ENCODE peak calls at places on chromosome 15, in ten cellular contexts. F, P, C, V, M, U, X, O, T and K are unnamed samples.

GRCh38 chr15:75131269-75131643 is 70.4 kb upstream of the C15orf39 start:
- DNase-seq in P (no peak), V (no peak), X (no peak), U (no peak), F (no peak), T (no peak), O (no peak), M (no peak), C (no peak), K (no peak)

GRCh38 chr15:98855067-98855814 is 152.4 kb downstream of the PGPEP1L start:
- DNase-seq in V (no peak), P (no peak), F (no peak), O (no peak), U (no peak), M (no peak), X (no peak), C (no peak), T (no peak), K (no peak)

GRCh38 chr15:69099976-69100375 is 60.5 kb upstream of the GLCE start:
- DNase-seq in U (no peak), P (no peak), O (no peak), F (no peak), V (no peak), M (no peak), C (no peak), X (no peak), T (no peak), K (no peak)

GRCh38 chr15:89830622-89831021 is 16.0 kb upstream of the ANPEP start:
- DNase-seq in P (no peak), F (no peak), O (no peak), T (no peak), U (no peak), M (no peak), X (no peak), V (no peak), C (no peak), K (no peak)

GRCh38 chr15:91853501-91853967 is at the start of gene SLCO3A1:
- DNase-seq in O (peak), F (peak), C (no peak), M (no peak), U (peak), P (no peak), V (peak), T (no peak), X (peak), K (peak)

GRCh38 chr15:90340345-90340744 is 11.7 kb upstream of the ZNF774 start:
- DNase-seq in P (no peak), M (no peak), X (peak), U (peak), T (no peak), F (peak), C (no peak), V (no peak), O (peak), K (no peak)

GRCh38 chr15:39770748-39771689 is 11.6 kb downstream of the FSIP1 start:
- DNase-seq in V (no peak), C (no peak), T (no peak), F (no peak), X (no peak), O (no peak), P (no peak), M (no peak), U (no peak), K (no peak)

GRCh38 chr15:77822631-77823230 is 190.0 kb upstream of the LINGO1 start:
- DNase-seq in C (no peak), O (no peak), P (no peak), T (no peak), X (no peak), F (no peak), M (no peak), V (no peak), U (no peak), K (no peak)

GRCh38 chr15:70762469-70763119 is 764 bp downstream of the UACA start:
- DNase-seq in U (no peak), X (peak), P (peak), M (no peak), C (peak), O (peak), T (no peak), V (peak), F (peak), K (no peak)

GRCh38 chr15:49830411-49830810 is 209.6 kb downstream of the DTWD1 start:
- DNase-seq in V (no peak), O (no peak), C (no peak), P (no peak), T (no peak), F (peak), M (no peak), U (no peak), X (no peak), K (no peak)

GRCh38 chr15:67839358-67839928 is 402 bp downstream of the RNU6-1 start:
- DNase-seq in V (no peak), O (no peak), P (no peak), M (no peak), X (no peak), T (peak), U (peak), C (no peak), F (no peak), K (no peak)

GRCh38 chr15:78177447-78177873 is 28.3 kb downstream of the IDH3A start:
- DNase-seq in X (peak), O (peak), C (peak), F (peak), P (no peak), U (peak), M (no peak), V (peak), T (no peak), K (no peak)

GRCh38 chr15:41971893-41972340 is 440 bp downstream of the EHD4 start:
- DNase-seq in V (no peak), F (peak), M (no peak), U (no peak), C (peak), T (no peak), X (peak), P (no peak), O (no peak), K (no peak)

GRCh38 chr15:60795889-60796288 is 316.9 kb upstream of the ICE2 start:
- DNase-seq in U (no peak), P (no peak), M (no peak), T (no peak), X (no peak), O (no peak), F (no peak), C (peak), V (no peak), K (no peak)

GRCh38 chr15:94083467-94083991 is 147.8 kb upstream of the MCTP2 start:
- DNase-seq in M (no peak), F (no peak), U (no peak), C (no peak), V (no peak), O (no peak), T (no peak), X (no peak), P (no peak), K (no peak)

GRCh38 chr15:92457642-92458041 is 64.0 kb downstream of the ST8SIA2 start:
- DNase-seq in P (no peak), M (no peak), V (no peak), O (no peak), F (no peak), C (no peak), U (no peak), X (no peak), T (no peak), K (no peak)

GRCh38 chr15:52163321-52164190 is 27.6 kb downstream of the GNB5 start:
- DNase-seq in V (no peak), X (no peak), F (peak), T (no peak), P (no peak), M (no peak), U (peak), O (peak), C (no peak), K (no peak)

GRCh38 chr15:89127054-89127702 is 38.9 kb downstream of the ABHD2 start:
- DNase-seq in F (no peak), X (no peak), V (no peak), C (no peak), U (no peak), M (no peak), O (no peak), P (no peak), T (no peak), K (no peak)

GRCh38 chr15:40425681-40426080 is 15.1 kb upstream of the BAHD1 start:
- DNase-seq in T (no peak), P (no peak), O (no peak), M (no peak), C (no peak), F (no peak), U (no peak), V (no peak), X (no peak), K (no peak)

GRCh38 chr15:89787946-89788345 is 11.8 kb downstream of the MESP2 start:
- DNase-seq in O (no peak), V (no peak), P (no peak), M (no peak), U (no peak), F (no peak), T (no peak), C (no peak), X (no peak), K (no peak)

GRCh38 chr15:29896062-29896461 is 73.8 kb upstream of the TJP1 start:
- DNase-seq in F (no peak), O (no peak), V (no peak), C (no peak), X (no peak), T (no peak), U (no peak), M (no peak), P (no peak), K (no peak)

GRCh38 chr15:56261854-56262509 is 18.3 kb upstream of the RFX7 start:
- DNase-seq in U (no peak), T (no peak), V (no peak), O (peak), F (no peak), X (peak), M (no peak), P (no peak), C (no peak), K (no peak)

GRCh38 chr15:73796266-73796939 is 43.3 kb upstream of the INSYN1 start:
- DNase-seq in M (no peak), O (no peak), V (no peak), F (no peak), P (no peak), T (no peak), X (no peak), U (no peak), C (no peak), K (no peak)

GRCh38 chr15:39431371-39431770 is 149.5 kb upstream of the THBS1 start:
- DNase-seq in P (no peak), C (no peak), F (no peak), T (no peak), X (no peak), U (no peak), M (no peak), O (no peak), V (no peak), K (no peak)

GRCh38 chr15:96326551-96327154 is 3.8 kb upstream of the NR2F2 start:
- DNase-seq in T (no peak), O (no peak), P (peak), C (no peak), U (no peak), V (peak), M (no peak), F (no peak), X (no peak), K (no peak)